ENCODE peak calls at places on chromosomes 12 and 14, in four cellular contexts. One of them, this sample, is unnamed.

GRCh38 chr12:111089616-111090015 is 169.2 kb upstream of the MYL2 start:
- DNase-seq in T-helper 2 cell: no peak
- DNase-seq in cardiac fibroblast: no peak
- DNase-seq in GM04503: no peak
- DNase-seq in this sample: no peak

GRCh38 chr14:34049769-34050168 is 98.9 kb upstream of the EGLN3 start:
- DNase-seq in GM04503: no peak
- DNase-seq in cardiac fibroblast: no peak
- DNase-seq in T-helper 2 cell: no peak
- DNase-seq in this sample: no peak

GRCh38 chr12:41993283-41993682 is 151.4 kb downstream of the GXYLT1 start:
- DNase-seq in cardiac fibroblast: no peak
- DNase-seq in T-helper 2 cell: no peak
- DNase-seq in GM04503: no peak
- DNase-seq in this sample: no peak

GRCh38 chr14:24334431-24335271 is at the start of gene ADCY4:
- DNase-seq in cardiac fibroblast: peak
- DNase-seq in T-helper 2 cell: no peak
- DNase-seq in GM04503: no peak
- DNase-seq in this sample: no peak

GRCh38 chr14:102986810-102987579 is 64.5 kb downstream of the AMN start:
- DNase-seq in GM04503: no peak
- DNase-seq in T-helper 2 cell: no peak
- DNase-seq in cardiac fibroblast: peak
- DNase-seq in this sample: peak

GRCh38 chr12:110141389-110141788 is 17.2 kb downstream of the IFT81 start:
- DNase-seq in GM04503: peak
- DNase-seq in cardiac fibroblast: peak
- DNase-seq in T-helper 2 cell: no peak
- DNase-seq in this sample: peak

GRCh38 chr12:11991604-11992003 is 79.1 kb upstream of the BCL2L14 start:
- DNase-seq in T-helper 2 cell: no peak
- DNase-seq in GM04503: no peak
- DNase-seq in cardiac fibroblast: no peak
- DNase-seq in this sample: no peak

GRCh38 chr12:118549506-118550109 is 173.3 kb downstream of the SUDS3 start:
- DNase-seq in T-helper 2 cell: no peak
- DNase-seq in GM04503: no peak
- DNase-seq in cardiac fibroblast: no peak
- DNase-seq in this sample: no peak

GRCh38 chr12:126055521-126055920 is 990.3 kb downstream of the AACS start:
- DNase-seq in GM04503: no peak
- DNase-seq in T-helper 2 cell: no peak
- DNase-seq in cardiac fibroblast: peak
- DNase-seq in this sample: peak